ENCODE peak calls at places on chromosomes 11 and 22, in six cellular contexts. U is CD8-positive, alpha-beta T cell; N is prostate gland; R is tibial nerve; B is cardiac fibroblast; M is kidney epithelial cell. X is an unnamed sample.
A peak's percentile ranks its signal among the peaks of the same experiment; 100 is the strongest.

GRCh38 chr11:34157163-34157562 is 51.7 kb downstream of the NAT10 start:
- DNase-seq in R (no peak), M (no peak), U (no peak), B (no peak), N (no peak), X (no peak)

GRCh38 chr22:26139320-26139719 is 29.9 kb upstream of the SEZ6L start:
- DNase-seq in U (no peak), R (no peak), N (peak; percentile 44), M (no peak), B (no peak), X (no peak)

GRCh38 chr11:59849129-59849528 is 3.8 kb upstream of the CBLIF start:
- DNase-seq in M (peak; percentile 86), R (no peak), U (no peak), N (no peak), B (no peak), X (no peak)

GRCh38 chr11:69969890-69970784 is 108.0 kb upstream of the ANO1 start:
- DNase-seq in U (no peak), R (no peak), B (no peak), M (no peak), N (no peak), X (no peak)

GRCh38 chr11:72389116-72389515 is 45.2 kb downstream of the CLPB start:
- DNase-seq in N (no peak), B (no peak), R (no peak), U (no peak), M (no peak), X (no peak)

GRCh38 chr11:11584937-11585336 is 36.9 kb downstream of the GALNT18 start:
- DNase-seq in R (no peak), M (no peak), N (no peak), B (peak; percentile 5), U (no peak), X (no peak)

GRCh38 chr11:79353706-79354105 is 87.1 kb downstream of the TENM4 start:
- DNase-seq in B (no peak), U (no peak), M (no peak), R (no peak), N (no peak), X (no peak)

GRCh38 chr22:31179345-31179744 is 19.4 kb downstream of the RNF185 start:
- DNase-seq in N (peak; percentile 91), R (no peak), U (no peak), B (peak; percentile 26), M (peak; percentile 52), X (peak; percentile 65)

GRCh38 chr11:103888541-103888951 is 147.9 kb upstream of the DDI1 start:
- DNase-seq in M (no peak), N (no peak), R (no peak), B (no peak), U (no peak), X (no peak)

GRCh38 chr11:28666632-28667031 is 558.4 kb downstream of the METTL15 start:
- DNase-seq in B (no peak), R (no peak), N (no peak), M (no peak), U (no peak), X (no peak)

GRCh38 chr11:103618532-103618931 is 417.9 kb upstream of the DDI1 start:
- DNase-seq in N (no peak), M (no peak), B (peak; percentile 63), U (no peak), R (no peak), X (no peak)

GRCh38 chr22:20212754-20213699 is 55.1 kb downstream of the RTN4R start:
- DNase-seq in B (no peak), N (no peak), R (no peak), U (peak; percentile 19), M (no peak), X (no peak)

GRCh38 chr11:34387653-34388052 is 29.8 kb upstream of the ABTB2 start:
- DNase-seq in M (no peak), B (no peak), R (no peak), N (no peak), U (no peak), X (no peak)

GRCh38 chr11:8763070-8763469 is 80.5 kb downstream of the RPL27A start:
- DNase-seq in N (no peak), U (no peak), M (no peak), B (no peak), R (no peak), X (no peak)

DNA sequence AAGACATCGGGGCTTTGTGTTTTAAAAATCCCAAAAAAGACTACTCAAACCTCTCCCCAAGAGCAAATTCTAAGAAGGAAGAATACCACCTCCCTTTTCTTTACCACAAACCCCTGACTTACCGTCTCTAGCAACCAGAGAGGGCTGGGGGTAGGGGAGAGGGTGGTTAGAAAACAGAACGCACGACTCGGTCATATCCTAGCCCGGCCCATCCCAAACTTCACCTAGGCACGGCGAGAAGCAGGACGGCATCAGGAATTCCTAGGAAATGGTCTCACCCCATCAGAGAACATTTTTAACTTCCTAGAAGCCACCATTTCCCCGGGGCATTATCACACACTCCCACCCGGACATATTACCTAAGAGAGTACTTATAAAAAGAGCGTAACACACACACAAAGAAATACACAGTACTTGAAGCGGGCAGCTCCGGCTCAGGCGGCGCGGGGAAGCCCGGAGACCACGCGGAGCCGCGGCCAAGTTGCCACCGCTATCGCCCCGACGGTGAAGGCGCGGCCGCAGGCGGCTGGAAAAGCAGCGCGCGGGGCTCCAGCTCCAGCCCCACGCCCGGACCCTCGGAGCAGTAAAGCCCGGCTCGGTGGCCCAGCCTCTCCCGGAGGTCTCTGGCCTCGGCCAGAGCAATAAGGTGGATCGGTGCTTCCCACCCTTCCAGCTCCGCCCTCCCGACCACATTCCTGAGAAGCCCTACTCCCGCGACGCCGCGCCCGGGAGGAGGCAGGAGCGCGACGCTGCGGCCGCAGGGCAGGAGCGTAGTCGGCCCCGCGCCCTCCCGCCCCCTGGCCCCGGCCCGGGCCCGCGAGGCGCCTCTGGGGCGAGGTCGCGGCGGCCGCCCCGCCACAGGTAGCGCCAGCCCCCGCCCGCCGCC is 897 bp downstream of the RRAS2 start:
- DNase-seq in U (peak; percentile 33), N (peak; percentile 40), B (peak; percentile 69), R (no peak), M (no peak), X (no peak)
- H3K4me3 ChIP-seq in U (peak overlapping the region; percentile 66), N (peak overlapping the region; percentile 92), B (peak overlapping the region; percentile 74), R (peak overlapping the region; percentile 93), M (peak overlapping the region; percentile 81), X (peak overlapping the region; percentile 88)

GRCh38 chr22:27504360-27504759 is 297.2 kb downstream of the MN1 start:
- DNase-seq in B (no peak), R (no peak), N (no peak), M (no peak), U (no peak), X (no peak)
- H3K4me3 ChIP-seq in B (no peak overlapping the region), R (no peak overlapping the region), N (no peak overlapping the region), M (no peak overlapping the region), U (no peak overlapping the region), X (no peak overlapping the region)

DNA sequence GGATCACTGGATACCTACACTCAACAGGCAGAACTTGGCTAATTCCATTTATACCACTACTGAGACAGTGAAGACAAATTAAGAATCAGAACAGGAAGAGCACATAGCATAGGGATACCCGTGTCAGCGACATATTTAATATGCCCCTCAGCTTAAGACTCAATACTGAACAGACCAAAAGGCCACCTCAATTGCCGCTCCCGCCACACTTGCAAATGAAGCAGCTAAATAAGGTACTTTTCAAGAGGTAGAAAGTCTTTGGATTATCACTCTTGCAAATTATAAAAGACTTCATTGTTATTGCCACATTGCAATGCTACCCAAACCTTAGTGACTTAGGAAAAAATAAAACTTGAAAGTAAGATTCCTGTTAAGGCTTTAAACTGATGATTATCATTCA is 3.1 kb downstream of the DDX17 start:
- DNase-seq in R (no peak), N (no peak), M (no peak), B (no peak), U (no peak), X (no peak)
- H3K4me3 ChIP-seq in R (peak overlapping the region; percentile 88), N (peak overlapping the region; percentile 87), M (peak overlapping the region; percentile 97), B (peak overlapping the region; percentile 67), U (peak overlapping the region; percentile 91), X (no peak overlapping the region)

DNA sequence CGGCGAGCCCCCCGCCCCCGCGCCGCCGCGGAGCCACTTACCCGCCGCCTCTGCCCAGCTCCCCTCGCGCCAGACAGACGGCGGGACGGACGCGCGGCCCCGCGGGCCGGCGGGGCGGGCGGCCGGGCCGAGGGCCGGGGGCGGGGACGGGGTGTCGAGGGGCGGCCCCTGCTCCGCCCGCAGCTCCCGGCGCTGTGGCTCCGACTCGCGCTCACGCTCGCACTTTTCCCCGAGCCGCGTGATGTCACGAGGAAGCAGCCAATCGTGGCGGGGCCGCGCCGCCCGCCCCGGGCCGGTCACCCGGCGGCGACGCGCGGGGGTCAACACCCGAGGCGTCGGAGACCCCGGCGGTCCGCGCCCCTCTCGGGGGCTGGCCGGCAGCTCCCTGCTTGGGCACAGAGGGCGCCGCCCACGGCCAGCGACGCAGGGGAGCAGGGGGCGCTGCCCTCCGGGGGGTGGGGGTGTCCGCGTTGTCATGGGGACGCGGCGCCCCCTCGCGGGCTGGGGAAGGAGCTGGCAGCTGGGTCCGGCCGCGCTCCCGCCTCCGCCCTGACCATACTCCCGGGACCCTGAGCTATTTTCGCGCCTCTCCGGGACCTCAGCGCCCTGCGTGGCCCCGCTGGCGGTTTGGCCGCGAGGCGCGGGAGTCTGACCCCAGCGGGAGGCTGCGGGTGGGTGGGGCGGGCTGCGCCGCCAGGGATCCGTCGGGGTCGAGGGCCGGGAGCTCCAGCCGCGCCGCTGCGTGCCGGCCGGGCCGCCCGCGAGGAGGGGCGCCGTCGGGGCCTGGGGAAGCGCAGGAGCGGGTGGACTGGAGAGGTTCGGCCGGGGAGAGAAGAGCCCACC is at the start of gene CHRM4:
- DNase-seq in B (no peak), M (no peak), R (no peak), N (no peak), U (no peak), X (no peak)
- H3K4me3 ChIP-seq in B (peak within 1 kb of the TSS; percentile 42), M (peak within 1 kb of the TSS; percentile 37), R (peak within 1 kb of the TSS; percentile 49), N (peak within 1 kb of the TSS; percentile 47), U (no peak within 1 kb of the TSS), X (peak within 1 kb of the TSS; percentile 22)

X was measured in lower leg skin.